ENCODE peak calls at places on chromosomes 16 and 17, in seven cellular contexts. One of them, this sample, is unnamed.

GRCh38 chr16:90008708-90009145 is 10.5 kb downstream of the DBNDD1 start:
- DNase-seq in thyroid gland: no peak
- DNase-seq in uterus: no peak
- DNase-seq in H1: no peak
- DNase-seq in GM23248: no peak
- DNase-seq in psoas muscle: no peak
- DNase-seq in Caco-2: no peak
- DNase-seq in this sample: no peak

GRCh38 chr16:3087243-3087791 is 11.8 kb downstream of the ZSCAN10 start:
- DNase-seq in psoas muscle: no peak
- DNase-seq in thyroid gland: peak; percentile 26
- DNase-seq in uterus: no peak
- DNase-seq in Caco-2: no peak
- DNase-seq in GM23248: no peak
- DNase-seq in H1: no peak
- DNase-seq in this sample: no peak

GRCh38 chr16:56708418-56708817 is 21.5 kb upstream of the NUP93 start:
- DNase-seq in thyroid gland: no peak
- DNase-seq in H1: no peak
- DNase-seq in uterus: no peak
- DNase-seq in GM23248: no peak
- DNase-seq in Caco-2: no peak
- DNase-seq in psoas muscle: no peak
- DNase-seq in this sample: no peak

GRCh38 chr17:40326014-40326831 is 17.2 kb downstream of the RARA start:
- DNase-seq in psoas muscle: peak; percentile 50
- DNase-seq in Caco-2: no peak
- DNase-seq in thyroid gland: no peak
- DNase-seq in H1: no peak
- DNase-seq in uterus: no peak
- DNase-seq in GM23248: no peak
- DNase-seq in this sample: no peak

GRCh38 chr17:61482467-61482866 is 30.2 kb downstream of the TBX4 start:
- DNase-seq in GM23248: no peak
- DNase-seq in uterus: no peak
- DNase-seq in thyroid gland: no peak
- DNase-seq in psoas muscle: no peak
- DNase-seq in Caco-2: no peak
- DNase-seq in H1: no peak
- DNase-seq in this sample: no peak

GRCh38 chr16:66651965-66652364 is 44.6 kb downstream of the CMTM4 start:
- DNase-seq in psoas muscle: no peak
- DNase-seq in H1: no peak
- DNase-seq in thyroid gland: no peak
- DNase-seq in uterus: no peak
- DNase-seq in GM23248: no peak
- DNase-seq in Caco-2: no peak
- DNase-seq in this sample: no peak

GRCh38 chr17:49085565-49086315 is 46.8 kb upstream of the B4GALNT2 start:
- DNase-seq in thyroid gland: no peak
- DNase-seq in uterus: no peak
- DNase-seq in psoas muscle: no peak
- DNase-seq in Caco-2: no peak
- DNase-seq in GM23248: no peak
- DNase-seq in H1: no peak
- DNase-seq in this sample: no peak

GRCh38 chr16:87778476-87778829 is 12.7 kb upstream of the KLHDC4 start:
- DNase-seq in H1: no peak
- DNase-seq in Caco-2: no peak
- DNase-seq in uterus: no peak
- DNase-seq in thyroid gland: no peak
- DNase-seq in GM23248: no peak
- DNase-seq in psoas muscle: no peak
- DNase-seq in this sample: no peak

GRCh38 chr16:81371106-81371505 is 56.3 kb downstream of the GAN start:
- DNase-seq in Caco-2: no peak
- DNase-seq in H1: no peak
- DNase-seq in uterus: no peak
- DNase-seq in thyroid gland: no peak
- DNase-seq in GM23248: peak; percentile 31
- DNase-seq in psoas muscle: no peak
- DNase-seq in this sample: no peak

GRCh38 chr17:9928601-9929341 is 23.7 kb upstream of the RCVRN start:
- DNase-seq in GM23248: peak; percentile 69
- DNase-seq in thyroid gland: no peak
- DNase-seq in Caco-2: no peak
- DNase-seq in psoas muscle: no peak
- DNase-seq in H1: peak; percentile 62
- DNase-seq in uterus: peak; percentile 56
- DNase-seq in this sample: no peak

GRCh38 chr17:50931003-50931878 is 65.1 kb upstream of the TOB1 start:
- DNase-seq in H1: peak; percentile 77
- DNase-seq in uterus: peak; percentile 83
- DNase-seq in psoas muscle: peak; percentile 88
- DNase-seq in thyroid gland: peak; percentile 87
- DNase-seq in Caco-2: peak; percentile 92
- DNase-seq in GM23248: peak; percentile 98
- DNase-seq in this sample: peak; percentile 78

GRCh38 chr16:50209548-50210265 is 56.6 kb downstream of the TENT4B start:
- DNase-seq in GM23248: no peak
- DNase-seq in uterus: no peak
- DNase-seq in H1: no peak
- DNase-seq in thyroid gland: peak; percentile 13
- DNase-seq in Caco-2: no peak
- DNase-seq in psoas muscle: no peak
- DNase-seq in this sample: no peak

GRCh38 chr16:49050607-49051006 is 231.0 kb downstream of the CBLN1 start:
- DNase-seq in uterus: peak; percentile 18
- DNase-seq in psoas muscle: no peak
- DNase-seq in GM23248: no peak
- DNase-seq in H1: no peak
- DNase-seq in Caco-2: no peak
- DNase-seq in thyroid gland: no peak
- DNase-seq in this sample: no peak

GRCh38 chr16:86567701-86568571 is 1.3 kb downstream of the FOXC2 start:
- DNase-seq in H1: peak; percentile 75
- DNase-seq in GM23248: peak; percentile 71
- DNase-seq in Caco-2: no peak
- DNase-seq in thyroid gland: no peak
- DNase-seq in psoas muscle: no peak
- DNase-seq in uterus: no peak
- DNase-seq in this sample: no peak

GRCh38 chr17:40415390-40415789 is 2.3 kb downstream of the TOP2A start:
- DNase-seq in Caco-2: no peak
- DNase-seq in psoas muscle: no peak
- DNase-seq in uterus: no peak
- DNase-seq in thyroid gland: no peak
- DNase-seq in GM23248: peak; percentile 70
- DNase-seq in H1: no peak
- DNase-seq in this sample: no peak

GRCh38 chr17:67151717-67152116 is 93.3 kb downstream of the HELZ start:
- DNase-seq in GM23248: peak; percentile 78
- DNase-seq in thyroid gland: no peak
- DNase-seq in psoas muscle: no peak
- DNase-seq in Caco-2: no peak
- DNase-seq in H1: no peak
- DNase-seq in uterus: no peak
- DNase-seq in this sample: no peak

GRCh38 chr17:57663326-57664070 is 81.6 kb downstream of the CCDC182 start:
- DNase-seq in H1: no peak
- DNase-seq in thyroid gland: no peak
- DNase-seq in uterus: no peak
- DNase-seq in Caco-2: peak; percentile 3
- DNase-seq in GM23248: peak; percentile 12
- DNase-seq in psoas muscle: no peak
- DNase-seq in this sample: no peak

GRCh38 chr17:78865682-78866390 is 25.2 kb upstream of the USP36 start:
- DNase-seq in Caco-2: peak; percentile 81
- DNase-seq in uterus: peak; percentile 86
- DNase-seq in GM23248: peak; percentile 81
- DNase-seq in H1: peak; percentile 95
- DNase-seq in psoas muscle: peak; percentile 82
- DNase-seq in thyroid gland: peak; percentile 72
- DNase-seq in this sample: peak; percentile 82

GRCh38 chr17:1997587-1998425 is 27.3 kb downstream of the RTN4RL1 start:
- DNase-seq in GM23248: peak; percentile 44
- DNase-seq in psoas muscle: peak; percentile 34
- DNase-seq in uterus: no peak
- DNase-seq in Caco-2: peak; percentile 87
- DNase-seq in thyroid gland: peak; percentile 57
- DNase-seq in H1: peak; percentile 68
- DNase-seq in this sample: peak; percentile 45

GRCh38 chr17:76122411-76123126 is 18.5 kb downstream of the FOXJ1 start:
- DNase-seq in H1: no peak
- DNase-seq in psoas muscle: no peak
- DNase-seq in uterus: no peak
- DNase-seq in thyroid gland: no peak
- DNase-seq in GM23248: no peak
- DNase-seq in Caco-2: no peak
- DNase-seq in this sample: no peak

GRCh38 chr16:62298567-62298966 is 262.3 kb upstream of the CDH8 start:
- DNase-seq in Caco-2: no peak
- DNase-seq in uterus: no peak
- DNase-seq in thyroid gland: no peak
- DNase-seq in GM23248: no peak
- DNase-seq in psoas muscle: no peak
- DNase-seq in H1: no peak
- DNase-seq in this sample: no peak

GRCh38 chr17:82912571-82913089 is 72.8 kb upstream of the ZNF750 start:
- DNase-seq in uterus: no peak
- DNase-seq in psoas muscle: peak; percentile 74
- DNase-seq in GM23248: no peak
- DNase-seq in H1: no peak
- DNase-seq in thyroid gland: no peak
- DNase-seq in Caco-2: no peak
- DNase-seq in this sample: no peak

GRCh38 chr17:35082073-35082657 is 18.7 kb upstream of the RFFL start:
- DNase-seq in Caco-2: no peak
- DNase-seq in uterus: no peak
- DNase-seq in psoas muscle: no peak
- DNase-seq in thyroid gland: no peak
- DNase-seq in H1: no peak
- DNase-seq in GM23248: peak; percentile 87
- DNase-seq in this sample: no peak

GRCh38 chr17:4026255-4026654 is 62.0 kb upstream of the ATP2A3 start:
- DNase-seq in uterus: no peak
- DNase-seq in Caco-2: no peak
- DNase-seq in GM23248: no peak
- DNase-seq in psoas muscle: no peak
- DNase-seq in thyroid gland: no peak
- DNase-seq in H1: no peak
- DNase-seq in this sample: no peak
- H3K9me3 ChIP-seq in uterus: peaks cover 24% of the 10 kb centered on the region
- H3K9me3 ChIP-seq in Caco-2: peaks cover 7% of the 10 kb centered on the region
- H3K9me3 ChIP-seq in GM23248: peaks cover 4% of the 10 kb centered on the region
- H3K9me3 ChIP-seq in psoas muscle: peaks cover 13% of the 10 kb centered on the region
- H3K9me3 ChIP-seq in thyroid gland: no peaks in the 10 kb centered on the region
- H3K9me3 ChIP-seq in H1: peaks cover 9% of the 10 kb centered on the region
- H3K9me3 ChIP-seq in this sample: peaks cover 9% of the 10 kb centered on the region

GRCh38 chr17:22703204-22703603 is 1010.9 kb downstream of the KCNJ18 start:
- DNase-seq in uterus: no peak
- DNase-seq in GM23248: no peak
- DNase-seq in thyroid gland: no peak
- DNase-seq in psoas muscle: no peak
- DNase-seq in Caco-2: no peak
- DNase-seq in H1: no peak
- DNase-seq in this sample: no peak
- H3K9me3 ChIP-seq in uterus: no peaks in the 10 kb centered on the region
- H3K9me3 ChIP-seq in GM23248: no peaks in the 10 kb centered on the region
- H3K9me3 ChIP-seq in thyroid gland: no peaks in the 10 kb centered on the region
- H3K9me3 ChIP-seq in psoas muscle: no peaks in the 10 kb centered on the region
- H3K9me3 ChIP-seq in Caco-2: no peaks in the 10 kb centered on the region
- H3K9me3 ChIP-seq in H1: peaks cover 60% of the 10 kb centered on the region
- H3K9me3 ChIP-seq in this sample: peaks cover 2% of the 10 kb centered on the region

DNA sequence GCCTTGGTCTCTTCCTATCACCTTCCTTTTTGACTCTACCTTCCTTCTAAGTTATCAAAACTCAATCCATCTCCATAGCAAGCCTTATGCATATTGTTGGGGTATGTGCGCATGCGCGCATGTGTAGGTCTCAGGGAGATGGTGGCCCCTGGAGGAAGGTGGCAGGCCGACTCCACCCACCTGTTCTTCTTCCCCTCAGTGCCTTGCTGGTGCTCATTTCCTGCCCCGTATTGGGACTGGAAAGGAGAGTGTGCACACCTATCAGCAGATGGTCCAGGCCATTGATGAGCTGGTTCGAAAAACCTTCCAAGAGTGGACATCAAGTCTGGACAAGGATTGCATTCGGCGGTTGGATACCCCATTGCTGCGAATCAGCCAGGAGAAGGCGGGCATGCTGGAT is 25.2 kb downstream of the DNAH2 start:
- DNase-seq in uterus: no peak
- DNase-seq in psoas muscle: no peak
- DNase-seq in H1: no peak
- DNase-seq in GM23248: no peak
- DNase-seq in thyroid gland: no peak
- DNase-seq in Caco-2: no peak
- DNase-seq in this sample: no peak
- H3K9me3 ChIP-seq in uterus: no peaks in the 10 kb centered on the region
- H3K9me3 ChIP-seq in psoas muscle: no peaks in the 10 kb centered on the region
- H3K9me3 ChIP-seq in H1: no peaks in the 10 kb centered on the region
- H3K9me3 ChIP-seq in GM23248: no peaks in the 10 kb centered on the region
- H3K9me3 ChIP-seq in thyroid gland: no peaks in the 10 kb centered on the region
- H3K9me3 ChIP-seq in Caco-2: no peaks in the 10 kb centered on the region
- H3K9me3 ChIP-seq in this sample: no peaks in the 10 kb centered on the region

GRCh38 chr17:19447085-19447583 is 36.1 kb downstream of the RNF112 start:
- DNase-seq in psoas muscle: peak; percentile 31
- DNase-seq in thyroid gland: peak; percentile 69
- DNase-seq in H1: peak; percentile 93
- DNase-seq in GM23248: peak; percentile 77
- DNase-seq in uterus: peak; percentile 70
- DNase-seq in Caco-2: peak; percentile 60
- DNase-seq in this sample: peak; percentile 74
- H3K9me3 ChIP-seq in psoas muscle: no peaks in the 10 kb centered on the region
- H3K9me3 ChIP-seq in thyroid gland: no peaks in the 10 kb centered on the region
- H3K9me3 ChIP-seq in H1: peaks cover 15% of the 10 kb centered on the region
- H3K9me3 ChIP-seq in GM23248: no peaks in the 10 kb centered on the region
- H3K9me3 ChIP-seq in uterus: no peaks in the 10 kb centered on the region
- H3K9me3 ChIP-seq in Caco-2: peaks cover 29% of the 10 kb centered on the region
- H3K9me3 ChIP-seq in this sample: peaks cover 5% of the 10 kb centered on the region